ENCODE peak calls at places on chromosomes 1 and 21, in six cellular contexts. D, O, Q, I, B and Z are unnamed samples.

GRCh38 chr1:10668241-10668761 is 128.1 kb downstream of the CASZ1 start:
- DNase-seq in D (no peak), O (no peak), Q (no peak), I (peak; percentile 84), B (no peak), Z (no peak)

GRCh38 chr1:3978928-3979325 is 78.9 kb upstream of the C1orf174 start:
- DNase-seq in D (no peak), O (no peak), Q (no peak), I (peak; percentile 46), B (no peak), Z (no peak)

GRCh38 chr1:227942716-227943261 is 4.9 kb downstream of the WNT9A start:
- DNase-seq in D (no peak), O (no peak), Q (no peak), I (peak; percentile 38), B (no peak), Z (no peak)

GRCh38 chr21:28745131-28746055 is 247.3 kb downstream of the LTN1 start:
- DNase-seq in D (peak; percentile 64), O (peak; percentile 82), Q (peak; percentile 59), I (peak; percentile 43), B (peak; percentile 35), Z (peak; percentile 80)

GRCh38 chr1:47424336-47424982 is 8.4 kb downstream of the FOXE3 start:
- DNase-seq in D (peak; percentile 63), O (peak; percentile 81), Q (no peak), I (peak; percentile 78), B (no peak), Z (peak; percentile 61)

GRCh38 chr1:8189931-8190483 is 127.9 kb upstream of the SLC45A1 start:
- DNase-seq in D (peak; percentile 91), O (no peak), Q (no peak), I (peak; percentile 8), B (no peak), Z (peak; percentile 56)

GRCh38 chr1:39081266-39082139 is 55.4 kb downstream of the NDUFS5 start:
- DNase-seq in D (no peak), O (peak; percentile 48), Q (peak; percentile 69), I (peak; percentile 89), B (no peak), Z (no peak)

GRCh38 chr1:77370588-77371306 is 88.9 kb downstream of the AK5 start:
- DNase-seq in D (no peak), O (peak; percentile 97), Q (no peak), I (no peak), B (no peak), Z (peak; percentile 75)

GRCh38 chr1:212608956-212609700 is 567 bp downstream of the ATF3 start:
- DNase-seq in D (no peak), O (peak; percentile 68), Q (peak; percentile 75), I (peak; percentile 89), B (no peak), Z (peak; percentile 37)

GRCh38 chr1:4868521-4868920 is 214.1 kb downstream of the AJAP1 start:
- DNase-seq in D (no peak), O (no peak), Q (no peak), I (no peak), B (no peak), Z (no peak)

GRCh38 chr1:174114788-174115448 is 44.4 kb upstream of the RABGAP1L start:
- DNase-seq in D (peak; percentile 67), O (peak; percentile 85), Q (peak; percentile 18), I (peak; percentile 29), B (no peak), Z (peak; percentile 72)

GRCh38 chr1:164702216-164702615 is 143.2 kb downstream of the PBX1 start:
- DNase-seq in D (no peak), O (peak; percentile 43), Q (no peak), I (no peak), B (no peak), Z (no peak)

GRCh38 chr21:41593051-41593783 is 85.3 kb upstream of the TMPRSS2 start:
- DNase-seq in D (no peak), O (no peak), Q (no peak), I (no peak), B (no peak), Z (no peak)

GRCh38 chr1:218617986-218618385 is 272.9 kb downstream of the TGFB2 start:
- DNase-seq in D (no peak), O (no peak), Q (no peak), I (no peak), B (no peak), Z (no peak)

GRCh38 chr1:60978421-60979357 is 103.7 kb upstream of the NFIA start:
- DNase-seq in D (no peak), O (peak; percentile 39), Q (peak; percentile 25), I (peak; percentile 62), B (no peak), Z (no peak)

GRCh38 chr21:9730866-9731265 is 790.5 kb upstream of the TPTE start:
- DNase-seq in D (no peak), O (no peak), Q (no peak), I (no peak), B (no peak), Z (no peak)

GRCh38 chr1:207925210-207925609 is 14.3 kb upstream of the CD34 start:
- DNase-seq in D (no peak), O (peak; percentile 9), Q (no peak), I (peak; percentile 58), B (no peak), Z (no peak)

GRCh38 chr1:50976890-50977574 is 7.0 kb downstream of the CDKN2C start:
- DNase-seq in D (no peak), O (peak; percentile 79), Q (peak; percentile 79), I (peak; percentile 50), B (no peak), Z (peak; percentile 70)

GRCh38 chr1:28354121-28354520 is 15.4 kb upstream of the PHACTR4 start:
- DNase-seq in D (no peak), O (peak; percentile 76), Q (no peak), I (no peak), B (no peak), Z (peak; percentile 26)

GRCh38 chr21:45041351-45041805 is 33.0 kb upstream of the ADARB1 start:
- DNase-seq in D (no peak), O (no peak), Q (no peak), I (peak; percentile 69), B (no peak), Z (no peak)

GRCh38 chr1:77950873-77951272 is 28.0 kb downstream of the FUBP1 start:
- DNase-seq in D (no peak), O (no peak), Q (no peak), I (no peak), B (no peak), Z (no peak)

GRCh38 chr1:198018529-198018928 is 101.4 kb downstream of the LHX9 start:
- DNase-seq in D (peak; percentile 15), O (peak; percentile 97), Q (no peak), I (no peak), B (no peak), Z (peak; percentile 87)

GRCh38 chr1:3609016-3609768 is 2.1 kb downstream of the MEGF6 start:
- DNase-seq in D (no peak), O (no peak), Q (no peak), I (no peak), B (no peak), Z (no peak)

GRCh38 chr1:218374972-218375371 is 29.8 kb downstream of the TGFB2 start:
- DNase-seq in D (no peak), O (peak; percentile 61), Q (no peak), I (no peak), B (no peak), Z (peak; percentile 74)

GRCh38 chr1:43206721-43207228 is 34.6 kb downstream of the CFAP57 start:
- DNase-seq in D (peak; percentile 68), O (peak; percentile 100), Q (no peak), I (peak; percentile 60), B (no peak), Z (peak; percentile 98)

GRCh38 chr1:88774151-88774556 is 90.1 kb downstream of the PKN2 start:
- DNase-seq in D (peak; percentile 95), O (peak; percentile 18), Q (no peak), I (peak; percentile 43), B (no peak), Z (peak; percentile 46)

GRCh38 chr1:154219511-154219910 is 1.2 kb upstream of the UBAP2L start:
- DNase-seq in D (no peak), O (peak; percentile 54), Q (no peak), I (no peak), B (no peak), Z (peak; percentile 21)

GRCh38 chr1:19949016-19949415 is 25.6 kb upstream of the PLA2G2E start:
- DNase-seq in D (peak; percentile 48), O (peak; percentile 78), Q (no peak), I (no peak), B (no peak), Z (peak; percentile 53)

GRCh38 chr1:52551476-52552235 is 1.2 kb downstream of the TUT4 start:
- DNase-seq in D (no peak), O (peak; percentile 67), Q (no peak), I (no peak), B (no peak), Z (peak; percentile 10)

GRCh38 chr1:213070399-213070798 is 19.4 kb downstream of the RPS6KC1 start:
- DNase-seq in D (no peak), O (peak; percentile 88), Q (peak; percentile 49), I (no peak), B (no peak), Z (peak; percentile 86)

GRCh38 chr1:213374369-213374768 is 323.3 kb downstream of the RPS6KC1 start:
- DNase-seq in D (peak; percentile 40), O (peak; percentile 58), Q (peak; percentile 73), I (peak; percentile 85), B (no peak), Z (peak; percentile 60)

GRCh38 chr1:924619-925323 is 1.0 kb downstream of the SAMD11 start:
- DNase-seq in D (no peak), O (peak; percentile 62), Q (no peak), I (peak; percentile 91), B (no peak), Z (no peak)

GRCh38 chr1:55257958-55258357 is 42.8 kb upstream of the USP24 start:
- DNase-seq in D (no peak), O (no peak), Q (peak; percentile 50), I (no peak), B (no peak), Z (no peak)

GRCh38 chr21:20902511-20902910 is 95.7 kb upstream of the NCAM2 start:
- DNase-seq in D (no peak), O (no peak), Q (no peak), I (no peak), B (no peak), Z (no peak)

GRCh38 chr1:150765229-150765976 is at the start of gene CTSS:
- DNase-seq in D (no peak), O (peak; percentile 50), Q (peak; percentile 76), I (no peak), B (no peak), Z (peak; percentile 25)